ENCODE peak calls at places on chromosomes 7 and 10, in four cellular contexts. One of them, this sample, is unnamed.

GRCh38 chr7:41007351-41007751 is 695.5 kb downstream of the INHBA start:
- DNase-seq in activated B cell treated with CpG ODN at 0.5 μM for 24 hours: no peak
- DNase-seq in stimulated activated naive CD4-positive, alpha-beta T cell: no peak
- DNase-seq in GM04504: no peak
- DNase-seq in this sample: no peak

GRCh38 chr7:110095372-110096052 is 995.4 kb upstream of the LRRN3 start:
- DNase-seq in activated B cell treated with CpG ODN at 0.5 μM for 24 hours: no peak
- DNase-seq in stimulated activated naive CD4-positive, alpha-beta T cell: no peak
- DNase-seq in GM04504: no peak
- DNase-seq in this sample: no peak

GRCh38 chr10:43197834-43198681 is 59.8 kb downstream of the CSGALNACT2 start:
- DNase-seq in activated B cell treated with CpG ODN at 0.5 μM for 24 hours: no peak
- DNase-seq in stimulated activated naive CD4-positive, alpha-beta T cell: no peak
- DNase-seq in GM04504: no peak
- DNase-seq in this sample: no peak

GRCh38 chr7:129452589-129453231 is 18.5 kb downstream of the STRIP2 start:
- DNase-seq in activated B cell treated with CpG ODN at 0.5 μM for 24 hours: no peak
- DNase-seq in stimulated activated naive CD4-positive, alpha-beta T cell: no peak
- DNase-seq in GM04504: no peak
- DNase-seq in this sample: no peak

GRCh38 chr10:11661441-11661840 is 50.0 kb upstream of the USP6NL start:
- DNase-seq in activated B cell treated with CpG ODN at 0.5 μM for 24 hours: no peak
- DNase-seq in stimulated activated naive CD4-positive, alpha-beta T cell: no peak
- DNase-seq in GM04504: no peak
- DNase-seq in this sample: no peak

GRCh38 chr10:33695536-33695935 is 361.1 kb upstream of the NRP1 start:
- DNase-seq in activated B cell treated with CpG ODN at 0.5 μM for 24 hours: no peak
- DNase-seq in stimulated activated naive CD4-positive, alpha-beta T cell: no peak
- DNase-seq in GM04504: no peak
- DNase-seq in this sample: no peak

GRCh38 chr10:78778446-78779338 is 290.1 kb upstream of the ZMIZ1 start:
- DNase-seq in activated B cell treated with CpG ODN at 0.5 μM for 24 hours: no peak
- DNase-seq in stimulated activated naive CD4-positive, alpha-beta T cell: no peak
- DNase-seq in GM04504: no peak
- DNase-seq in this sample: no peak

GRCh38 chr10:112981553-112981952 is 31.5 kb downstream of the TCF7L2 start:
- DNase-seq in activated B cell treated with CpG ODN at 0.5 μM for 24 hours: no peak
- DNase-seq in stimulated activated naive CD4-positive, alpha-beta T cell: no peak
- DNase-seq in GM04504: no peak
- DNase-seq in this sample: no peak

GRCh38 chr7:130363156-130363847 is 17.0 kb upstream of the CPA1 start:
- DNase-seq in activated B cell treated with CpG ODN at 0.5 μM for 24 hours: no peak
- DNase-seq in stimulated activated naive CD4-positive, alpha-beta T cell: no peak
- DNase-seq in GM04504: peak; percentile 88
- DNase-seq in this sample: peak; percentile 92

GRCh38 chr10:127563718-127564553 is 14.8 kb downstream of the NPS start:
- DNase-seq in activated B cell treated with CpG ODN at 0.5 μM for 24 hours: no peak
- DNase-seq in stimulated activated naive CD4-positive, alpha-beta T cell: no peak
- DNase-seq in GM04504: no peak
- DNase-seq in this sample: no peak

GRCh38 chr7:129163875-129164544 is 19.5 kb downstream of the TSPAN33 start:
- DNase-seq in activated B cell treated with CpG ODN at 0.5 μM for 24 hours: no peak
- DNase-seq in stimulated activated naive CD4-positive, alpha-beta T cell: peak; percentile 13
- DNase-seq in GM04504: peak; percentile 26
- DNase-seq in this sample: no peak

GRCh38 chr10:124403548-124403947 is 15.2 kb downstream of the OAT start:
- DNase-seq in activated B cell treated with CpG ODN at 0.5 μM for 24 hours: no peak
- DNase-seq in stimulated activated naive CD4-positive, alpha-beta T cell: peak; percentile 64
- DNase-seq in GM04504: peak; percentile 42
- DNase-seq in this sample: peak; percentile 30

GRCh38 chr10:79078367-79079073 is 9.8 kb downstream of the ZMIZ1 start:
- DNase-seq in activated B cell treated with CpG ODN at 0.5 μM for 24 hours: no peak
- DNase-seq in stimulated activated naive CD4-positive, alpha-beta T cell: no peak
- DNase-seq in GM04504: no peak
- DNase-seq in this sample: no peak

GRCh38 chr7:75565129-75565528 is 73.0 kb downstream of the SPDYE5 start:
- DNase-seq in activated B cell treated with CpG ODN at 0.5 μM for 24 hours: no peak
- DNase-seq in stimulated activated naive CD4-positive, alpha-beta T cell: no peak
- DNase-seq in GM04504: peak; percentile 75
- DNase-seq in this sample: peak; percentile 59

GRCh38 chr7:604038-604883 is 84.6 kb upstream of the PDGFA start:
- DNase-seq in activated B cell treated with CpG ODN at 0.5 μM for 24 hours: peak; percentile 81
- DNase-seq in stimulated activated naive CD4-positive, alpha-beta T cell: peak; percentile 88
- DNase-seq in GM04504: no peak
- DNase-seq in this sample: no peak

GRCh38 chr7:128701062-128701785 is 29.1 kb downstream of the GARIN1A start:
- DNase-seq in activated B cell treated with CpG ODN at 0.5 μM for 24 hours: no peak
- DNase-seq in stimulated activated naive CD4-positive, alpha-beta T cell: no peak
- DNase-seq in GM04504: no peak
- DNase-seq in this sample: no peak

GRCh38 chr7:38465946-38466345 is 165.2 kb downstream of the AMPH start:
- DNase-seq in activated B cell treated with CpG ODN at 0.5 μM for 24 hours: no peak
- DNase-seq in stimulated activated naive CD4-positive, alpha-beta T cell: no peak
- DNase-seq in GM04504: no peak
- DNase-seq in this sample: no peak

GRCh38 chr10:103747193-103747865 is 108.0 kb downstream of the SH3PXD2A start:
- DNase-seq in activated B cell treated with CpG ODN at 0.5 μM for 24 hours: no peak
- DNase-seq in stimulated activated naive CD4-positive, alpha-beta T cell: no peak
- DNase-seq in GM04504: no peak
- DNase-seq in this sample: no peak